ENCODE peak calls at places on chromosome 16, in six cellular contexts. B, P, C, U, J and F are unnamed samples.

GRCh38 chr16:80948886-80949502 is 57.7 kb downstream of the CMC2 start:
- DNase-seq in C (peak; percentile 20), U (no peak), B (no peak), J (no peak), P (no peak), F (peak; percentile 64)

GRCh38 chr16:64459821-64460220 is 662.0 kb downstream of the CDH11 start:
- DNase-seq in B (no peak), U (no peak), C (peak; percentile 44), P (no peak), J (no peak), F (no peak)

GRCh38 chr16:76970087-76970744 is 220.8 kb upstream of the MON1B start:
- DNase-seq in C (no peak), J (no peak), B (no peak), U (no peak), P (no peak), F (no peak)

GRCh38 chr16:19344224-19344801 is 58.8 kb downstream of the CLEC19A start:
- DNase-seq in U (no peak), P (no peak), J (no peak), B (no peak), C (no peak), F (no peak)

GRCh38 chr16:57017251-57017650 is 27.9 kb downstream of the NLRC5 start:
- DNase-seq in C (peak; percentile 66), P (no peak), U (no peak), B (no peak), J (no peak), F (no peak)

GRCh38 chr16:27226476-27226875 is 23.1 kb downstream of the KDM8 start:
- DNase-seq in J (no peak), P (no peak), B (no peak), C (no peak), U (no peak), F (no peak)

GRCh38 chr16:9003322-9003721 is 39.6 kb upstream of the USP7 start:
- DNase-seq in P (no peak), C (no peak), B (no peak), U (no peak), J (no peak), F (no peak)

GRCh38 chr16:12972246-12972645 is 70.8 kb downstream of the SHISA9 start:
- DNase-seq in J (no peak), B (no peak), U (no peak), C (no peak), P (no peak), F (no peak)

GRCh38 chr16:69286941-69287713 is 24.0 kb upstream of the VPS4A start:
- DNase-seq in B (peak; percentile 42), C (peak; percentile 78), U (no peak), P (no peak), J (peak; percentile 34), F (peak; percentile 28)

GRCh38 chr16:88768041-88768876 is 16.8 kb downstream of the PIEZO1 start:
- DNase-seq in C (peak; percentile 57), B (no peak), U (no peak), J (no peak), P (no peak), F (no peak)

GRCh38 chr16:15966420-15967222 is 17.2 kb downstream of the ABCC1 start:
- DNase-seq in J (peak; percentile 61), B (no peak), P (no peak), C (peak; percentile 87), U (no peak), F (no peak)

GRCh38 chr16:22346463-22346862 is 28.0 kb downstream of the CDR2 start:
- DNase-seq in C (no peak), U (no peak), B (no peak), J (no peak), P (no peak), F (no peak)

GRCh38 chr16:11620243-11621003 is 33.7 kb upstream of the LITAF start:
- DNase-seq in B (no peak), J (no peak), U (no peak), P (no peak), C (no peak), F (no peak)

GRCh38 chr16:12559714-12560113 is 244.0 kb downstream of the CPPED1 start:
- DNase-seq in P (no peak), B (no peak), J (no peak), C (peak; percentile 17), U (no peak), F (no peak)

GRCh38 chr16:20866161-20866772 is 33.9 kb downstream of the DCUN1D3 start:
- DNase-seq in C (peak; percentile 87), U (no peak), P (no peak), J (no peak), B (no peak), F (no peak)

GRCh38 chr16:68289621-68290329 is 21.0 kb downstream of the SLC7A6OS start:
- DNase-seq in J (no peak), B (no peak), C (no peak), P (no peak), U (no peak), F (no peak)

GRCh38 chr16:83552193-83552592 is 255.6 kb upstream of the HSBP1 start:
- DNase-seq in P (no peak), J (no peak), B (no peak), U (no peak), C (peak; percentile 77), F (no peak)

DNA sequence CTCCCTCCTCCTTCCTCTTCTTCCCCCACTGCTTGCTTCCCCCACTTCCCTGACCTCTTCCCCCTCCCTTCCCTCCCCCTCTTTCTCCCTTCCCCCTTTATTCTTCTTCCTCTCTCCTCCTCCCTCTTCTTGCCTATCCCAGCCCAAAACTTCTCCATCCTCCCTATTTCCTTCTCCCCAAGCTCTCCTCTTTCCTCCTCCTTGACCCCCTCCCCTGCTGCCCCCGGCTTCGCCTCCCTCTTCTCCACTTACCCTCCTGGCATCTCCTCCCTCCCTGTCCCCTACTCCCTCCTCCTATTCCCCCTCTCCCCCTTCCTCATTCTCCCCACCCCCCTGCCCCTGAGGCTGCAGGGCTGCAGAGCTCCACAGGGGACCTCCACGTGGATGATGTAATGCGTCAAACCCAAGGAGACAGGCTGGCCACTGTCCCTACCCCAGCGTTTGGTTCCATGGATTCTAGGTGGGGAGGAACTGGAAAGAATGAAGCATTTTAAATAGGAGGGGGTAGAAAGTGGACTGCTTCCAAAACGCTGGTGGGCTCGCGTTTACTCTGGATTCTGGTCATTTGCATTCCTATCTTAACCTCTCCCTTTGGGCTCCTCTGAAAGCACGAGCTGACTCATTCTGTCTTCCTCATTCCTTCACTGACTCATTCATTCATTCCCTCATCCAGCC is 687 bp upstream of the COTL1 start:
- DNase-seq in C (peak; percentile 98), P (no peak), B (no peak), U (no peak), J (peak; percentile 90), F (no peak)
- TF ChIP-seq CTCF in C (peak; percentile 5), P (no peak), B (no peak), U (no peak), J (peak; percentile 22), F (no peak)

GRCh38 chr16:86496262-86496928 is 13.9 kb upstream of the FOXF1 start:
- DNase-seq in P (no peak), C (no peak), J (no peak), U (no peak), B (no peak), F (no peak)

GRCh38 chr16:86496929-86497381 is 13.4 kb upstream of the FOXF1 start:
- DNase-seq in J (no peak), U (no peak), P (no peak), B (no peak), C (peak; percentile 47), F (no peak)

GRCh38 chr16:86498661-86499493 is 11.4 kb upstream of the FOXF1 start:
- DNase-seq in C (peak; percentile 52), B (no peak), J (no peak), U (no peak), P (no peak), F (no peak)

GRCh38 chr16:86497551-86498021 is 12.7 kb upstream of the FOXF1 start:
- DNase-seq in B (no peak), P (no peak), C (no peak), J (no peak), U (no peak), F (no peak)

DNA sequence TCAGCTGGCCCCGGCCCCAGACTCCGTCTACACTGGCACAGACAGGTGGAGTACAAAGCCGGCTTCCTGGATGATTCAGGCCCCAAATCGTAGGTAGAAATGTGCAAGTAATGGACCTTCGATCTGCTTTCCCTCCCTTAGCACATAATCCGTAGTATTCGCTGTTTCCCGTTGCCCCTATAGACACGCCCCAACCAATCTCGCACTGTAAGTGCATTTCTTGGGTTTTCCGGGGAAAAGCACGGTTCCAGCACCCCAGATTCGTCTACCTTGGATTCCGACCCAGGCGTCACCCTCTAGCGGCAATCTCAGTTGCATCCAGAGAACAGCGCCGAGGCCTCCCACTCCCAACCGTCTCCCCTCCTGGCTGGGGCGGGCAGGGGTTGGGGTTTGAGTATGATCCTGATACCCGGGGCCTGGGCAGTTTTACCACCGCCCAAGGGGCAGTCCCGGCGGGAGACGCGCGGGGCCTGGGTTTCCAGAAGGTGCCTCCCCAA is 12.1 kb upstream of the FOXF1 start:
- DNase-seq in J (no peak), U (no peak), B (no peak), C (peak; percentile 37), P (no peak), F (no peak)
- TF ChIP-seq CTCF in J (peak; percentile 41), U (peak; percentile 15), B (no peak), C (peak; percentile 19), P (peak; percentile 18), F (no peak)

GRCh38 chr16:1565083-1565805 is 31.8 kb downstream of the TMEM204 start:
- DNase-seq in C (no peak), J (no peak), U (no peak), B (no peak), P (no peak), F (no peak)

GRCh38 chr16:1561836-1562235 is 28.4 kb downstream of the TMEM204 start:
- DNase-seq in P (no peak), C (no peak), B (no peak), J (no peak), U (no peak), F (no peak)

GRCh38 chr16:1563786-1564185 is 30.3 kb downstream of the TMEM204 start:
- DNase-seq in P (no peak), C (no peak), U (no peak), J (no peak), B (no peak), F (no peak)

GRCh38 chr16:1561266-1561665 is 27.8 kb downstream of the TMEM204 start:
- DNase-seq in J (no peak), P (no peak), B (no peak), U (no peak), C (no peak), F (no peak)

DNA sequence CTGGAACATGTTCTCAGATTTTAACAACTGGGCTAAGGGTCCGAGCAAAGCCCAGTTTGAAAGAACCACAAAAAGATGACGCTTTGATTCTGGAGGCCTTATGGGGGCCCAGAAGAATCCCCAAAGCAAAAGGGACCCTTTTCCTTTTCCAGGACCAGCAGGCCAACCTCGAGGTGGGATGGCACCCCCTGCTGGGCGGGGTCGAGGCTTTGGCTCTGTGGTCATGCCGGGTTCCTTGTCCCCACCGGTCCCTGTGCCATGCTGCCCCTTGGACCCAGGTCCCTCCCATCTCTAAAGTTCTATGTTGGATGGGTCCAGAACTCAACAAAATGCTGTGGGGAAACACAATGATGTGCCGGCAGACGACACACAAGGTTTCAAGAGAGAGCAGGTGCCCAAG is 30.9 kb downstream of the TMEM204 start:
- DNase-seq in C (no peak), J (no peak), U (no peak), B (no peak), P (no peak), F (peak; percentile 54)
- TF ChIP-seq CTCF in C (peak; percentile 15), J (no peak), U (peak; percentile 12), B (no peak), P (peak; percentile 17), F (peak; percentile 34)

DNA sequence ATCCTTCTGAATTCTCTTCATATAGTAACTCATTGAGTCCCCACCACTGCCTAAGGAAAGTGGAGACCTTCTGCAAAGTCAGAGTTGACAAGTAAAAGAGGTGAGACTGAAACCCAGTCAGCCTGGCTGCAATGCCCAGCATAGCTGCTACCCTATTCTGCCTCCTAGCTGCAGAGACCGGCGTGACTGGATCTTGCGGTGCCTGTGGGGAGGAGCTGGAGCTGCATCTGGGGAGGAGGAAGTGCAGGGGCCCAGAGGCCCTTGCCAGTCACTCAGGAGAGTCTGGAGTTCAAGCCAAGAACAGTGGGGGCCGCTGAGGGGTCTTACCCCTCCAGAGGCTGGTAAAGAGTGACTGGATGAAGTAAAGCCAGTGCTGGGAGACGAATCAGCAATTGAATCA is 35.0 kb upstream of the ZNF423 start:
- DNase-seq in C (no peak), J (no peak), B (no peak), P (no peak), U (no peak), F (peak; percentile 57)
- TF ChIP-seq CTCF in C (no peak), J (no peak), B (no peak), P (no peak), U (peak; percentile 38), F (peak; percentile 42)